ENCODE peak calls at places on chromosomes 7 and 10, in nine cellular contexts. Y is pancreas; F is stimulated activated CD8-positive, alpha-beta memory T cell treated with anti-CD3 and anti-CD28 coated beads, Interleukin-7, amount 100 ng/mL, for 4 hours; O is sciatic nerve; H is GDM1; L is neural crest cell; V is T-cell; K is endodermal cell; J is fibroblast of the conjunctiva. P is an unnamed sample.

GRCh38 chr10:106795619-106796018 is 368.9 kb downstream of the SORCS1 start:
- DNase-seq in Y (no peak), F (no peak), O (peak), H (no peak), L (peak), V (no peak), K (peak), J (no peak), P (no peak)

GRCh38 chr10:111072232-111072631 is 4.6 kb upstream of the ADRA2A start:
- DNase-seq in Y (no peak), F (no peak), O (no peak), H (no peak), L (no peak), V (no peak), K (no peak), J (no peak), P (no peak)

GRCh38 chr10:47405829-47406547 is 21.9 kb upstream of the ZNF488 start:
- DNase-seq in Y (no peak), F (no peak), O (no peak), H (no peak), L (no peak), V (no peak), K (no peak), J (no peak), P (peak)

GRCh38 chr10:91051834-91052233 is 130.9 kb upstream of the ANKRD1 start:
- DNase-seq in Y (no peak), F (no peak), O (peak), H (no peak), L (no peak), V (no peak), K (no peak), J (no peak), P (no peak)

GRCh38 chr7:70318511-70318910 is 720.2 kb downstream of the AUTS2 start:
- DNase-seq in Y (no peak), F (peak), O (no peak), H (no peak), L (no peak), V (no peak), K (no peak), J (no peak), P (no peak)

GRCh38 chr7:102811942-102812678 is 63.3 kb downstream of the FAM185A start:
- DNase-seq in Y (no peak), F (no peak), O (no peak), H (no peak), L (no peak), V (no peak), K (no peak), J (no peak), P (no peak)

GRCh38 chr7:106655703-106656498 is 5.1 kb downstream of the CCDC71L start:
- DNase-seq in Y (no peak), F (no peak), O (no peak), H (no peak), L (no peak), V (no peak), K (no peak), J (no peak), P (no peak)

GRCh38 chr10:123760648-123761428 is 94.7 kb downstream of the GPR26 start:
- DNase-seq in Y (no peak), F (no peak), O (no peak), H (no peak), L (no peak), V (no peak), K (peak), J (no peak), P (no peak)

GRCh38 chr10:6181249-6181648 is 21.5 kb upstream of the PFKFB3 start:
- DNase-seq in Y (no peak), F (no peak), O (no peak), H (no peak), L (no peak), V (no peak), K (no peak), J (no peak), P (no peak)

GRCh38 chr10:62690703-62691102 is 113.8 kb upstream of the ADO start:
- DNase-seq in Y (no peak), F (no peak), O (no peak), H (no peak), L (no peak), V (no peak), K (peak), J (no peak), P (no peak)

GRCh38 chr7:79810945-79811344 is 323.7 kb upstream of the GNAI1 start:
- DNase-seq in Y (no peak), F (no peak), O (no peak), H (no peak), L (no peak), V (no peak), K (no peak), J (no peak), P (no peak)

GRCh38 chr10:89942217-89942616 is 240.8 kb downstream of the KIF20B start:
- DNase-seq in Y (no peak), F (no peak), O (no peak), H (no peak), L (no peak), V (no peak), K (no peak), J (no peak), P (no peak)

GRCh38 chr7:157432541-157432956 is 95.7 kb downstream of the DNAJB6 start:
- DNase-seq in Y (no peak), F (no peak), O (peak), H (no peak), L (peak), V (no peak), K (peak), J (peak), P (peak)

GRCh38 chr7:140229591-140230516 is 53.1 kb upstream of the KDM7A start:
- DNase-seq in Y (no peak), F (peak), O (no peak), H (no peak), L (peak), V (peak), K (peak), J (no peak), P (peak)

GRCh38 chr7:107847168-107847835 is 43.7 kb upstream of the DLD start:
- DNase-seq in Y (no peak), F (no peak), O (no peak), H (no peak), L (no peak), V (no peak), K (no peak), J (no peak), P (no peak)

GRCh38 chr10:46077141-46077554 is 31.1 kb upstream of the MSMB start:
- DNase-seq in Y (no peak), F (no peak), O (no peak), H (no peak), L (no peak), V (no peak), K (no peak), J (no peak), P (no peak)

GRCh38 chr10:81403451-81403850 is 471.5 kb upstream of the NRG3 start:
- DNase-seq in Y (no peak), F (no peak), O (no peak), H (no peak), L (no peak), V (no peak), K (no peak), J (no peak), P (no peak)

GRCh38 chr10:47046321-47047126 is 135.3 kb downstream of the PTPN20 start:
- DNase-seq in Y (no peak), F (no peak), O (peak), H (no peak), L (no peak), V (no peak), K (peak), J (no peak), P (peak)

GRCh38 chr7:112199035-112199655 is 7.1 kb downstream of the DOCK4 start:
- DNase-seq in Y (no peak), F (no peak), O (no peak), H (no peak), L (no peak), V (no peak), K (no peak), J (no peak), P (no peak)

GRCh38 chr7:131294553-131294952 is 33.1 kb upstream of the MKLN1 start:
- DNase-seq in Y (no peak), F (no peak), O (no peak), H (no peak), L (no peak), V (no peak), K (no peak), J (no peak), P (no peak)

GRCh38 chr7:420142-421055 is 99.2 kb downstream of the PDGFA start:
- DNase-seq in Y (no peak), F (no peak), O (no peak), H (no peak), L (no peak), V (no peak), K (no peak), J (no peak), P (peak)

GRCh38 chr10:85861513-85862197 is 504.9 kb downstream of the GRID1 start:
- DNase-seq in Y (no peak), F (no peak), O (no peak), H (no peak), L (no peak), V (no peak), K (no peak), J (no peak), P (no peak)

GRCh38 chr7:113128028-113128427 is 9.7 kb upstream of the SMIM30 start:
- DNase-seq in Y (no peak), F (no peak), O (no peak), H (no peak), L (no peak), V (no peak), K (no peak), J (no peak), P (no peak)

GRCh38 chr10:112754001-112754411 is 196.0 kb upstream of the TCF7L2 start:
- DNase-seq in Y (no peak), F (no peak), O (no peak), H (no peak), L (no peak), V (no peak), K (no peak), J (no peak), P (no peak)

GRCh38 chr10:690227-691161 is 1.0 kb upstream of the DIP2C start:
- DNase-seq in Y (no peak), F (no peak), O (no peak), H (no peak), L (no peak), V (no peak), K (no peak), J (no peak), P (no peak)

GRCh38 chr10:108755661-108756060 is 1167.7 kb downstream of the XPNPEP1 start:
- DNase-seq in Y (no peak), F (no peak), O (no peak), H (no peak), L (no peak), V (no peak), K (no peak), J (no peak), P (no peak)

GRCh38 chr10:108424656-108425055 is 1260.2 kb upstream of the SORCS1 start:
- DNase-seq in Y (no peak), F (no peak), O (no peak), H (no peak), L (no peak), V (no peak), K (no peak), J (peak), P (no peak)

P was measured in spleen.